ENCODE peak calls at places on chromosome 18, in six cellular contexts. O, W, S, M, T and H are unnamed samples.

GRCh38 chr18:42229211-42230210 is 274.5 kb downstream of the PIK3C3 start:
- DNase-seq in S (no peak), T (no peak), M (no peak), W (no peak), O (no peak), H (no peak)

GRCh38 chr18:41457730-41458129 is 497.3 kb upstream of the PIK3C3 start:
- DNase-seq in M (no peak), W (no peak), T (no peak), S (no peak), O (no peak), H (no peak)

GRCh38 chr18:55579888-55580287 is 8.1 kb downstream of the TCF4 start:
- DNase-seq in S (no peak), O (no peak), M (no peak), W (no peak), T (no peak), H (no peak)

GRCh38 chr18:44246001-44246400 is 434.7 kb upstream of the SETBP1 start:
- DNase-seq in S (no peak), O (no peak), T (no peak), M (no peak), W (no peak), H (no peak)

GRCh38 chr18:49858309-49859005 is 45.1 kb upstream of the ACAA2 start:
- DNase-seq in S (no peak), O (peak), T (peak), W (no peak), M (peak), H (peak)

GRCh38 chr18:269480-270090 is 1.7 kb upstream of the THOC1 start:
- DNase-seq in O (no peak), S (no peak), M (no peak), W (no peak), T (no peak), H (no peak)

GRCh38 chr18:13973061-13973460 is 57.7 kb upstream of the MC2R start:
- DNase-seq in S (no peak), M (no peak), O (no peak), W (no peak), T (no peak), H (no peak)

GRCh38 chr18:28161608-28162599 is 15.0 kb downstream of the CDH2 start:
- DNase-seq in W (no peak), T (peak), O (no peak), S (no peak), M (no peak), H (no peak)

GRCh38 chr18:78948707-78949106 is 30.9 kb upstream of the SALL3 start:
- DNase-seq in M (no peak), W (no peak), S (no peak), O (no peak), T (no peak), H (no peak)

GRCh38 chr18:76264073-76264472 is 231.0 kb downstream of the ZNF516 start:
- DNase-seq in T (no peak), O (no peak), W (no peak), M (no peak), S (no peak), H (no peak)

GRCh38 chr18:53984021-53984420 is 240.4 kb downstream of the MBD2 start:
- DNase-seq in O (no peak), M (no peak), W (no peak), T (no peak), S (no peak), H (no peak)

GRCh38 chr18:73942081-73942625 is 205.5 kb downstream of the FBXO15 start:
- DNase-seq in O (no peak), M (peak), S (no peak), T (no peak), W (no peak), H (no peak)

GRCh38 chr18:79664525-79665125 is 15.0 kb upstream of the CTDP1 start:
- DNase-seq in O (no peak), M (no peak), W (peak), S (no peak), T (peak), H (peak)

GRCh38 chr18:28766027-28766426 is 589.1 kb upstream of the CDH2 start:
- DNase-seq in W (no peak), T (no peak), M (no peak), O (no peak), S (no peak), H (peak)

DNA sequence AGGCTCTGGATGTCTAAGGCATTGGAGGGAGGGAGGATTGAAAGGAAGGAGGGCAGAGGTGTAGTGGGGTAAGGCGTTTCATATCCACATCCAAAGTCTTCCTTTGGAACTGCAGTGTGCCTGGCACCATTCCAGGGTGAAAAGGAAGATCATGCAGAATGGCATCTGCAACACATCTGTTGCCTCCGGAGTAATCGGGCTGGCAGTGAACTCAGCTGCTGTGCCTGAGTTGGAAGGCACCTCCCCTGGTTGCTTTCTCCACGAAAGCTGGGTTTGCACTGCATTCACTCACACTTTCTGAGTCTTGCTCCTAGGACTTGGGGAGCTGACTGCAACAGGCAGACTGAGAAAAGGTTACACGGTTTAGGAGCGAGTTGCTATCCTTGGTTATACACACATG is 30.3 kb upstream of the SEC11C start:
- DNase-seq in M (no peak), O (no peak), S (no peak), W (no peak), T (no peak), H (no peak)
- H3K4me3 ChIP-seq in M (no peak), O (no peak), S (no peak), W (no peak), T (no peak), H (no peak)

GRCh38 chr18:31538837-31539236 is 40.9 kb downstream of the DSG2 start:
- DNase-seq in T (no peak), S (no peak), M (no peak), O (no peak), W (no peak), H (no peak)
- TF ChIP-seq CTCF in T (no peak), S (no peak), M (no peak), O (no peak), W (no peak), H (no peak)

DNA sequence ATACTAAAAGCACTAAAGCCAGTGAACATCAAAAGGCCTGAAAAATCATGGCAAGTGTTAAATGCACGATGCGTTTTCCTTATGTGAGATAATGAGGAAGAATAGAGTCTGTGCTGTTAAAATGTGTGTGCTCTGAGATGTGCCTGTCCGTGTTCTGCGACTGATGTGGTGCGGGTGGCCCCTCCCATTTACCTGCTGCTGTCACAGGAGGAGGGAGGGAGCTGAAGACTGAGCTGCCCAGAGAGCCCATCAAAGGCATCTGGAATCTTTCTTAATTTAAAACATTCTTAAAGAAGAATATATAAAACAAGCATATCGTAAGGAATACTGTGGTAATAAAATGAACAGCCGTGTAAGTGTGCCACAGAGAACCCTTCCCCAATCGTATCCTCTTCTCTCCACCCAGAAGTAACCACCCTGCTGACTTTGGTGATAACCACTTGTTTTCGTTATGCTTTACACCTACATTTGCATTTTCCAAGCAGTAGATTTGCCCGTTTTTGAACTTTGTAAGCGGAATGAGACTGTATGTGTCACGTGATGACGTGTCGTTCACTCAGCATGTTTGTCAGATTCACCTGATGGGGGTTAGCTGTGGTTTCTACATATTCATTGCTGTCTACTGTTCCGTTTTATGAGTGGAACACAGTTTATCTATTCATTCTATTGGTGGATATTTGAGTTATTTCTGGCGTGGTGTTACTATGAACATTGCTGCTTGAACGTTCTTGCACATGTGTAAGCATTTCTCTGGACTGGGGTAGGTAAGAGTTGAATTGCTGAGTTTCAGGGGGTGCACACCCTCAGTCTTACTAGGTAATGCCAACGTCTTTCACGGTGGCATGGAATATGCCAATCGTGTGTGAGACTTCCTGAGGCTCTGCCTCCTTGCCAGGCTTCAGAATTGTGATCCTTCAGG is 56.7 kb upstream of the TXNDC2 start:
- DNase-seq in S (no peak), O (no peak), M (no peak), W (no peak), T (no peak), H (no peak)
- H3K4me3 ChIP-seq in S (no peak), O (no peak), M (no peak), W (no peak), T (no peak), H (no peak)

GRCh38 chr18:11307716-11308115 is 158.3 kb upstream of the PIEZO2 start:
- DNase-seq in O (no peak), M (no peak), S (no peak), W (no peak), T (no peak), H (no peak)

GRCh38 chr18:11309172-11309571 is 159.8 kb upstream of the PIEZO2 start:
- DNase-seq in M (no peak), W (no peak), S (no peak), O (no peak), T (peak), H (no peak)

GRCh38 chr18:11308499-11308898 is 159.1 kb upstream of the PIEZO2 start:
- DNase-seq in T (no peak), M (no peak), S (no peak), O (no peak), W (no peak), H (no peak)

GRCh38 chr18:11305507-11305906 is 156.1 kb upstream of the PIEZO2 start:
- DNase-seq in W (no peak), M (no peak), S (no peak), O (no peak), T (no peak), H (no peak)

DNA sequence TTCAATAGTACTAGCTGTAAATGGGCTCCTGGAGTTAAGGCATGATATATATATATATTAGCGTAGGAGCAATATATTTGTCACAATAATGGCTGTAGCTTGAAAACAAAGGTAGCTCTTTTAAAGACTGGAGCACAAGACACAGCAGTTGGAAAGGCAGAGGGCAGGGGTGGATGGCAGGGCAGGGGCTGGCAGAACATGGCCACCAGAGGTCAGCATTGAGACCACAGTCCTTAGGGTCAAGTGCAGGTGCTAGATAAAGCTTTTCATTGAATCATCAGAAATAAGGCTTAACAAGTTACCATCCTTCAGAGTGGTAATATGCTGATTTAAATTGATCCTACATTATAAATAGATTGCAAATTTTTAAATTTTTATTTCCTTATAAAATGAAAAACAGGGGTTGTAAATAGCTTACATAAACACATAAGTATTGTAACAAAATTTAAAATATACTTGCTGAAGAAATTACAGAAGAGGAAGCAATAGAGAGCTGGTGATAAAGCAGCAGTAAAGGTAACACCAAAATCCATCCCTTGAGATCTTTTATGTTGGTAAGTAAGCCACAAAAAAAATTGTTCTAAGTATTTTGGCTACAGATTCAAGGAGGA is 161.2 kb upstream of the PIEZO2 start:
- DNase-seq in M (no peak), W (no peak), O (no peak), T (peak), S (no peak), H (no peak)
- TF ChIP-seq CTCF in M (peak), W (peak), O (no peak), T (peak), S (no peak), H (peak)

GRCh38 chr18:46315187-46315586 is 211.0 kb downstream of the HAUS1 start:
- DNase-seq in W (no peak), O (no peak), M (no peak), T (no peak), S (no peak), H (no peak)
- H3K4me3 ChIP-seq in W (no peak), O (no peak), M (no peak), T (no peak), S (no peak), H (no peak)

GRCh38 chr18:3368193-3368592 is 81.8 kb upstream of the TGIF1 start:
- DNase-seq in S (no peak), O (no peak), T (no peak), W (peak), M (no peak), H (peak)

GRCh38 chr18:3367491-3368091 is 82.4 kb upstream of the TGIF1 start:
- DNase-seq in M (no peak), W (peak), O (no peak), T (no peak), S (no peak), H (no peak)
- TF ChIP-seq CTCF in M (no peak), W (no peak), O (no peak), T (no peak), S (no peak), H (no peak)

DNA sequence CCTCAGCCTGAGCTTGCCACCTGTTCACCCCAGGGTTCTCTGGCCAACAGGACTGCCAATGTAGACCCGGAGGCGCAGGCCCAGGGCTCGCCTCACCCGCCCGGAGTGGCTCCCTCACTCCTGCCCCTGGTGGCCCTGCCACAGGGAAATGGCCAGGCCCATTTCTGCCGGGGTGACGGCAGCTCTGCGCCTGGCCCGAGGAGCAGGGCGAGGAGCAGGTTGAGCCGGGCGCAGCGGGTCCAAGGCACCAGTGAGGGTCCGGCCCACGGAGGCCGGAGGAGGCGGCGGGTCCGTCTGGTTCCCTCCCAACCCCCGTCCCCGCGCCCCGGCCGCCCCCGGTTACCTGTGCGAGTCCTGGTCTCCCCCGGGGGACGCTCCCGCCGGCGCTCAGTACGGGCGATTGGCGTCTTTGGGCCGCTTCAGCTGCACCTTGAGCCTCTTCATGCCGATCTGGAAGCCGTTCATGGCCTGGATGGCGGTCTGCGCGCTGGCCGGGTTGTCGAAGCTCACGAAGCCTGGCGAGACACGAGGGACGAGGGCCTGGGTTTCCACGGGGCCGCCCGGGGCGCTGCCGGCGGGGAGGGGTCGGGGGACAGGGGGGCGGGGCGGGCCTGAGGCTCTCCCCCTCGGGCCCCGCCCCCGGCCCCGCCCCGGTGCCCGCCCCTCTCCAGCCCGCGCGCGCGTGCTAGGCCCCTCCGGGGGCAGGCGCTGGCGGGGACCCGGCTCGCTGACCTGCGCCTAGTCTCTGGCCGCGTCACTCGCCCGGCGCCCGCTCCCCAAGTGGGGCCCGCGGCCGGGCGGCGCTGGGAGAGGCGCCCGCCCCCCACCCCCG is 312.0 kb downstream of the CELF4 start:
- DNase-seq in W (no peak), T (no peak), O (no peak), M (no peak), S (no peak), H (no peak)
- H3K4me3 ChIP-seq in W (peak), T (peak), O (peak), M (peak), S (peak), H (no peak)

DNA sequence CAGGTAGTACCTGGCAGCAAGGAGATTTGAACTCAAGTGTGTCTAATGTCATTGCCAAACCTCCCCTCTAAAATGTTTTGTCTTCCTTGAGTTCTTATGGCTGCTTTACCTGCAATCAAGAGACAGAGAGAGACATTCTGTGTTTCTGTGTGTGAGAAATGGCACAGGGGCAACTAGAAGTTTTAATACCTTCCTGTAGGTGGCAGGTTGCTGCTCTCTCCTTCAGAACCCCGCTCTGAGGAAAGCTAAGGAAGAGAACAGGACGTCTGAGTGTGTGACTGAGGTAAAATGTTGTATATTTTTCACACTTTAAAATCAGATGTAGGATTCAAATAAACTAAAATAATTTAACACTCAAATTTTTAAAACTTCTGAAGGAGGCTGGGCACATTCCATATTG is 19.2 kb downstream of the DTNA start:
- DNase-seq in T (peak), S (no peak), W (no peak), O (no peak), M (no peak), H (no peak)
- TF ChIP-seq CTCF in T (peak), S (no peak), W (peak), O (no peak), M (peak), H (peak)

DNA sequence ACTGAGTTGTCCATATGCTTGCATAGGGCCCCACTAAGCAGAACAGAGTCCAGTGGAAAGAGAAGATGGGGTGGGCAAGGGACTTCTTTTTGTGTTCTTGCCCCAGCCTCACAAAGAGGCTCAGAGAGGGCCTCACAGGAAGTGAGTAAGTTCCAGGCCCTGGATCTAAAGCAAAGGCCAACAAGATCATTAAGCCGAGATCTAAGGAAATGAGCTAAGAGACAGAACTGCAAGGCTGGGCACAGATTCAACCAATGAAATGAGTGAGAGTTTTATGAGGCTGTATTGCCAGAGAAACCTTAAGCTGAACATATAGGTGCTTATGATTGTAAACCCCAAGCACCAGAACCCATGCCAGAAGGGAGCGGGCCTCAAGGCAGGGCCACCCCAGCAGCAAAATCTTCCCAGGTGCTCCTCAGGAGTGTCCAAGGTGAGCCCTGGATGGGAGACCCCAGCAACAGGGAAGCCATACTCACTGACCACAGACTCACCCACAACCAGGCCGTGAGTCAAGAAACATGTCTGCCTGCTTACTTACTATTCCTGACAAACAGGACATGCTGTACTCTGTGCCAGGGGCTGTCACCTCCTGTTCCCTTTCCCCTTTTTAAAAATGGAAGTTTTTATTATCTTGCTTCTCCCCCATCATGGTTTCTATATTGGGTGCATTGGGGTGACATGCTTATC is 40.2 kb downstream of the SLC14A1 start:
- DNase-seq in M (no peak), O (no peak), W (no peak), T (no peak), S (no peak), H (no peak)
- H3K4me3 ChIP-seq in M (no peak), O (no peak), W (no peak), T (no peak), S (no peak), H (no peak)

GRCh38 chr18:25604909-25605247 is 252.9 kb upstream of the ZNF521 start:
- DNase-seq in T (no peak), S (no peak), W (no peak), O (no peak), M (no peak), H (no peak)

GRCh38 chr18:25604231-25604908 is 252.4 kb upstream of the ZNF521 start:
- DNase-seq in M (no peak), W (no peak), S (no peak), T (no peak), O (no peak), H (no peak)

GRCh38 chr18:25599443-25599842 is 247.5 kb upstream of the ZNF521 start:
- DNase-seq in M (no peak), O (no peak), W (no peak), T (no peak), S (no peak), H (no peak)

GRCh38 chr18:25605322-25605721 is 253.4 kb upstream of the ZNF521 start:
- DNase-seq in T (no peak), S (no peak), W (no peak), M (no peak), O (no peak), H (no peak)
- TF ChIP-seq CTCF in T (no peak), S (no peak), W (no peak), M (no peak), O (no peak), H (no peak)